ENCODE peak calls at places on chromosomes 3 and 15, in six cellular contexts. One of them, this sample, is unnamed. For H3K4me1, the result is how much of the 10 kb centered on the place peaks cover.

GRCh38 chr3:26638113-26638512 is 15.5 kb downstream of the LRRC3B start:
- DNase-seq in MM.1S: no peak
- DNase-seq in heart left ventricle: no peak
- DNase-seq in heart right ventricle: no peak
- DNase-seq in tibial artery: no peak
- DNase-seq in lower lobe of right lung: no peak
- DNase-seq in this sample: no peak

GRCh38 chr3:33145221-33145900 is 31.5 kb downstream of the CRTAP start:
- DNase-seq in heart left ventricle: no peak
- DNase-seq in heart right ventricle: no peak
- DNase-seq in MM.1S: no peak
- DNase-seq in tibial artery: no peak
- DNase-seq in lower lobe of right lung: no peak
- DNase-seq in this sample: no peak

GRCh38 chr15:79094611-79095021 is 4.0 kb upstream of the RASGRF1 start:
- DNase-seq in heart left ventricle: no peak
- DNase-seq in tibial artery: no peak
- DNase-seq in lower lobe of right lung: no peak
- DNase-seq in heart right ventricle: no peak
- DNase-seq in MM.1S: no peak
- DNase-seq in this sample: no peak

GRCh38 chr15:90851114-90851513 is 17.3 kb upstream of the FURIN start:
- DNase-seq in heart right ventricle: no peak
- DNase-seq in MM.1S: peak
- DNase-seq in heart left ventricle: no peak
- DNase-seq in tibial artery: no peak
- DNase-seq in lower lobe of right lung: no peak
- DNase-seq in this sample: no peak

GRCh38 chr15:70375006-70375409 is 277.3 kb upstream of the TLE3 start:
- DNase-seq in MM.1S: no peak
- DNase-seq in lower lobe of right lung: no peak
- DNase-seq in tibial artery: no peak
- DNase-seq in heart right ventricle: no peak
- DNase-seq in heart left ventricle: peak
- DNase-seq in this sample: no peak

GRCh38 chr3:72810063-72810462 is 38.2 kb downstream of the SHQ1 start:
- DNase-seq in MM.1S: no peak
- DNase-seq in heart right ventricle: no peak
- DNase-seq in tibial artery: no peak
- DNase-seq in lower lobe of right lung: no peak
- DNase-seq in heart left ventricle: no peak
- DNase-seq in this sample: no peak

GRCh38 chr15:88604381-88604951 is 16.7 kb upstream of the AEN start:
- DNase-seq in lower lobe of right lung: no peak
- DNase-seq in MM.1S: no peak
- DNase-seq in tibial artery: no peak
- DNase-seq in heart left ventricle: no peak
- DNase-seq in heart right ventricle: no peak
- DNase-seq in this sample: no peak

GRCh38 chr3:122975163-122975923 is 52.2 kb downstream of the SEMA5B start:
- DNase-seq in lower lobe of right lung: no peak
- DNase-seq in heart left ventricle: no peak
- DNase-seq in tibial artery: no peak
- DNase-seq in heart right ventricle: peak
- DNase-seq in MM.1S: no peak
- DNase-seq in this sample: no peak

GRCh38 chr3:115875460-115875859 is 252.2 kb downstream of the GAP43 start:
- DNase-seq in heart right ventricle: no peak
- DNase-seq in MM.1S: no peak
- DNase-seq in tibial artery: no peak
- DNase-seq in lower lobe of right lung: no peak
- DNase-seq in heart left ventricle: no peak
- DNase-seq in this sample: no peak

GRCh38 chr15:90780916-90781315 is 63.8 kb downstream of the BLM start:
- DNase-seq in lower lobe of right lung: no peak
- DNase-seq in heart left ventricle: no peak
- DNase-seq in tibial artery: no peak
- DNase-seq in MM.1S: no peak
- DNase-seq in heart right ventricle: no peak
- DNase-seq in this sample: no peak

GRCh38 chr3:135618123-135618522 is 347.4 kb upstream of the PPP2R3A start:
- DNase-seq in tibial artery: no peak
- DNase-seq in heart right ventricle: no peak
- DNase-seq in lower lobe of right lung: no peak
- DNase-seq in heart left ventricle: no peak
- DNase-seq in MM.1S: no peak
- DNase-seq in this sample: no peak

GRCh38 chr15:68843425-68844311 is 23.0 kb upstream of the ANP32A start:
- DNase-seq in heart right ventricle: no peak
- DNase-seq in tibial artery: no peak
- DNase-seq in MM.1S: peak
- DNase-seq in lower lobe of right lung: peak
- DNase-seq in heart left ventricle: no peak
- DNase-seq in this sample: no peak

GRCh38 chr3:1087066-1087555 is 5.7 kb upstream of the CNTN6 start:
- DNase-seq in MM.1S: peak
- DNase-seq in heart left ventricle: no peak
- DNase-seq in heart right ventricle: no peak
- DNase-seq in tibial artery: peak
- DNase-seq in lower lobe of right lung: peak
- DNase-seq in this sample: no peak
- H3K4me1 ChIP-seq in MM.1S: under half
- H3K4me1 ChIP-seq in heart left ventricle: under half
- H3K4me1 ChIP-seq in heart right ventricle: under half
- H3K4me1 ChIP-seq in tibial artery: under half
- H3K4me1 ChIP-seq in lower lobe of right lung: under half
- H3K4me1 ChIP-seq in this sample: under half

GRCh38 chr3:187858086-187858485 is 112.8 kb upstream of the BCL6 start:
- DNase-seq in heart right ventricle: no peak
- DNase-seq in tibial artery: peak
- DNase-seq in MM.1S: no peak
- DNase-seq in heart left ventricle: no peak
- DNase-seq in lower lobe of right lung: no peak
- DNase-seq in this sample: no peak

GRCh38 chr3:187852842-187853727 is 107.8 kb upstream of the BCL6 start:
- DNase-seq in lower lobe of right lung: no peak
- DNase-seq in tibial artery: no peak
- DNase-seq in heart right ventricle: no peak
- DNase-seq in MM.1S: no peak
- DNase-seq in heart left ventricle: no peak
- DNase-seq in this sample: peak

GRCh38 chr3:187858711-187859110 is 113.4 kb upstream of the BCL6 start:
- DNase-seq in heart left ventricle: no peak
- DNase-seq in lower lobe of right lung: no peak
- DNase-seq in heart right ventricle: no peak
- DNase-seq in MM.1S: no peak
- DNase-seq in tibial artery: no peak
- DNase-seq in this sample: no peak

GRCh38 chr3:187856567-187856966 is 111.3 kb upstream of the BCL6 start:
- DNase-seq in heart right ventricle: no peak
- DNase-seq in heart left ventricle: no peak
- DNase-seq in lower lobe of right lung: no peak
- DNase-seq in MM.1S: no peak
- DNase-seq in tibial artery: no peak
- DNase-seq in this sample: no peak
- TF ChIP-seq CTCF in heart right ventricle: no peak
- TF ChIP-seq CTCF in heart left ventricle: no peak
- TF ChIP-seq CTCF in lower lobe of right lung: no peak
- TF ChIP-seq CTCF in MM.1S: no peak
- TF ChIP-seq CTCF in tibial artery: no peak
- TF ChIP-seq CTCF in this sample: no peak

GRCh38 chr3:126266850-126267168 is 86.4 kb upstream of the ALDH1L1 start:
- DNase-seq in heart left ventricle: no peak
- DNase-seq in heart right ventricle: no peak
- DNase-seq in lower lobe of right lung: no peak
- DNase-seq in MM.1S: no peak
- DNase-seq in tibial artery: no peak
- DNase-seq in this sample: no peak
- H3K4me1 ChIP-seq in heart left ventricle: under half
- H3K4me1 ChIP-seq in heart right ventricle: under half
- H3K4me1 ChIP-seq in lower lobe of right lung: under half
- H3K4me1 ChIP-seq in MM.1S: under half
- H3K4me1 ChIP-seq in tibial artery: under half
- H3K4me1 ChIP-seq in this sample: under half

GRCh38 chr3:117699058-117699457 is 989.5 kb downstream of the TUSC7 start:
- DNase-seq in heart left ventricle: no peak
- DNase-seq in tibial artery: no peak
- DNase-seq in MM.1S: no peak
- DNase-seq in lower lobe of right lung: no peak
- DNase-seq in heart right ventricle: no peak
- DNase-seq in this sample: no peak
- TF ChIP-seq CTCF in heart left ventricle: no peak
- TF ChIP-seq CTCF in tibial artery: no peak
- TF ChIP-seq CTCF in MM.1S: no peak
- TF ChIP-seq CTCF in lower lobe of right lung: no peak
- TF ChIP-seq CTCF in heart right ventricle: no peak
- TF ChIP-seq CTCF in this sample: no peak

GRCh38 chr3:112814256-112814655 is 32.4 kb downstream of the CD200R1L start:
- DNase-seq in heart right ventricle: no peak
- DNase-seq in MM.1S: peak
- DNase-seq in heart left ventricle: no peak
- DNase-seq in lower lobe of right lung: no peak
- DNase-seq in tibial artery: no peak
- DNase-seq in this sample: no peak
- H3K4me1 ChIP-seq in heart right ventricle: under half
- H3K4me1 ChIP-seq in MM.1S: under half
- H3K4me1 ChIP-seq in heart left ventricle: under half
- H3K4me1 ChIP-seq in lower lobe of right lung: under half
- H3K4me1 ChIP-seq in tibial artery: under half
- H3K4me1 ChIP-seq in this sample: under half

DNA sequence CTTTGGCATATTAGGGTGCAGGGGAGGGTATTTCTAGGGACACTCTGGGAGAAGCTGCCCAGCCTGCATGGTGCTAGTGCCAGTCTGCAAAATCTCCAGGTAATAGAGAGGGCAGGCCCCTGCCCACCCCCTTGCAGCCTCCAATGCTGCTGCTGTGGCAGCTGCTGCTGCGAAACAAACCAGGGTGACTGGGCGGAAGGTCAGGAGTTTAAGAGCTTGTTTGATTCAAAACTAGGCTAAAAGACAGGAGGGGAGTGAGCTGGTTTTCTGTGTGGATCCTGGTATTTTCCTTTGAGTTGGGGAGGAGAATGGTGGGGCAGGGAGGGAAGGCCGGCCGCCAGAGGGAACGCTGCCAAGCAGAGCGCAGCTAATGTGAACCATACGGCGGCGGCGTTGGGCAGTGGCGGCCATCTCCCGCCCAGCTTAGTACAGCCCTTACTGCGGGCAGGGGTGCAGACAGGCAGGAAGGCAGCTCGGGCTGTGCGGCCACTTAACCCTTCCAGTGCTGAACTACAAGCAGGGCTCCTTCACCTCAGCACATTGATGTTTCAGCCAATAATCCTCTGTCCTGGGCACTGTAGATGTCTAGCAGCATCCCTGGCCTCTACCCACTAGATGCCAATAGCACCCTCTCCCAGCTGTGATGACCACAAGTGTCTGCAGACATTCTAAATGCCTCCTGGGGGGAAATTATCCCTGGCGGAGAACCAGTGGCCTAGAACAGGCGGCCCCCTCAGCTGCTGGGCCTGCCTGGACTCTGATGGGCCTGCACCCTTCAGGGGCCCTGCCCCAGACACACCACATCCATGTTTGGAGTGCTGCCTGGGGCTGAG is 125.7 kb downstream of the EEFSEC start:
- DNase-seq in MM.1S: no peak
- DNase-seq in heart left ventricle: peak
- DNase-seq in lower lobe of right lung: peak
- DNase-seq in tibial artery: peak
- DNase-seq in heart right ventricle: peak
- DNase-seq in this sample: peak
- TF ChIP-seq CTCF in MM.1S: no peak
- TF ChIP-seq CTCF in heart left ventricle: no peak
- TF ChIP-seq CTCF in lower lobe of right lung: peak
- TF ChIP-seq CTCF in tibial artery: no peak
- TF ChIP-seq CTCF in heart right ventricle: peak
- TF ChIP-seq CTCF in this sample: no peak

GRCh38 chr3:43290961-43291360 is 4.6 kb downstream of the SNRK start:
- DNase-seq in lower lobe of right lung: no peak
- DNase-seq in tibial artery: no peak
- DNase-seq in heart left ventricle: no peak
- DNase-seq in MM.1S: no peak
- DNase-seq in heart right ventricle: no peak
- DNase-seq in this sample: no peak

GRCh38 chr3:43289401-43289800 is 3.1 kb downstream of the SNRK start:
- DNase-seq in heart right ventricle: no peak
- DNase-seq in tibial artery: no peak
- DNase-seq in MM.1S: no peak
- DNase-seq in lower lobe of right lung: no peak
- DNase-seq in heart left ventricle: no peak
- DNase-seq in this sample: no peak

GRCh38 chr3:43288366-43288765 is 2.0 kb downstream of the SNRK start:
- DNase-seq in MM.1S: peak
- DNase-seq in tibial artery: no peak
- DNase-seq in lower lobe of right lung: no peak
- DNase-seq in heart right ventricle: no peak
- DNase-seq in heart left ventricle: no peak
- DNase-seq in this sample: no peak

GRCh38 chr3:43288850-43289249 is 2.5 kb downstream of the SNRK start:
- DNase-seq in MM.1S: no peak
- DNase-seq in tibial artery: no peak
- DNase-seq in heart right ventricle: no peak
- DNase-seq in lower lobe of right lung: no peak
- DNase-seq in heart left ventricle: no peak
- DNase-seq in this sample: no peak

DNA sequence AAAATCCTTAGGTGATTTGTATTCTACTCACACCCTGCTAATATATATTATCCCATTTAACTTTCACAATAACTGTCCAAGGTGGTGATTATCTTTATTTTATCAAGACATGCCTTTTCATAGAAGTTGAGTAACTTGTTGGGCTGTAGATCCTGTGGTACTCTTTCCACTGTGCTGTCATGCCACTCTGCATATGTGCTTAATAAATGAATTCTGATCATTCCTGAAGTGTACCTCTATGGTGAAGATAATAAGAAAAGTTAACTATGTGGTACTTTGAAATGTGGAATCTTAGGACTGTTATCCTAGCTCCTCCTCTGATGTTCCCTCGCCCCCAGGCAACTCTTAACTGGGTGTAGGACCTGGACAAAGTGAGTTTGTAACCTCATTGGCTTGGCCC is 5.2 kb downstream of the SNRK start:
- DNase-seq in heart left ventricle: no peak
- DNase-seq in MM.1S: no peak
- DNase-seq in lower lobe of right lung: no peak
- DNase-seq in heart right ventricle: no peak
- DNase-seq in tibial artery: no peak
- DNase-seq in this sample: no peak
- H3K4me1 ChIP-seq in heart left ventricle: half or more
- H3K4me1 ChIP-seq in MM.1S: half or more
- H3K4me1 ChIP-seq in lower lobe of right lung: half or more
- H3K4me1 ChIP-seq in heart right ventricle: half or more
- H3K4me1 ChIP-seq in tibial artery: under half
- H3K4me1 ChIP-seq in this sample: under half